ENCODE peak calls at places on chromosomes 11 and 22, in six cellular contexts. Y is pancreas, G is upper lobe of right lung, C is OCI-LY7, F is psoas muscle, D is WERI-Rb-1. E is an unnamed sample.

GRCh38 chr11:83568474-83568873 is 282.3 kb upstream of the CCDC90B start:
- DNase-seq in G (no peak), F (no peak), D (no peak), Y (no peak), C (no peak), E (no peak)

GRCh38 chr11:72138821-72139390 is 3.4 kb downstream of the FOLR3 start:
- DNase-seq in C (no peak), Y (no peak), G (no peak), D (no peak), F (no peak), E (no peak)

GRCh38 chr22:37479196-37479595 is 7.0 kb downstream of the MFNG start:
- DNase-seq in D (no peak), Y (no peak), C (no peak), G (no peak), F (no peak), E (no peak)

GRCh38 chr11:45674481-45675190 is 9.2 kb upstream of the CHST1 start:
- DNase-seq in F (no peak), G (no peak), D (no peak), C (no peak), Y (no peak), E (no peak)

GRCh38 chr11:47470671-47471070 is 21.7 kb upstream of the RAPSN start:
- DNase-seq in Y (no peak), G (no peak), D (no peak), C (no peak), F (no peak), E (no peak)

GRCh38 chr11:96197801-96198465 is 145.1 kb downstream of the MAML2 start:
- DNase-seq in C (peak), F (no peak), Y (no peak), D (no peak), G (no peak), E (no peak)

GRCh38 chr11:77199346-77199745 is 71.3 kb downstream of the MYO7A start:
- DNase-seq in D (no peak), Y (peak), C (no peak), G (peak), F (peak), E (peak)

GRCh38 chr22:50018608-50019291 is 6.2 kb upstream of the IL17REL start:
- DNase-seq in D (no peak), C (no peak), G (no peak), Y (no peak), F (no peak), E (no peak)

GRCh38 chr11:131099013-131099412 is 182.7 kb upstream of the SNX19 start:
- DNase-seq in F (no peak), G (no peak), Y (no peak), C (no peak), D (no peak), E (no peak)

GRCh38 chr22:43365715-43366440 is 22.7 kb upstream of the SCUBE1 start:
- DNase-seq in G (no peak), Y (peak), C (no peak), D (no peak), F (no peak), E (no peak)
- TF ChIP-seq CTCF in G (no peak), Y (no peak), C (no peak), D (no peak), F (no peak), E (no peak)

GRCh38 chr11:119470316-119471266 is 47.6 kb upstream of the THY1 start:
- DNase-seq in F (no peak), D (no peak), C (no peak), Y (no peak), G (no peak), E (no peak)
- TF ChIP-seq CTCF in F (no peak), D (no peak), C (no peak), Y (no peak), G (no peak), E (no peak)

DNA sequence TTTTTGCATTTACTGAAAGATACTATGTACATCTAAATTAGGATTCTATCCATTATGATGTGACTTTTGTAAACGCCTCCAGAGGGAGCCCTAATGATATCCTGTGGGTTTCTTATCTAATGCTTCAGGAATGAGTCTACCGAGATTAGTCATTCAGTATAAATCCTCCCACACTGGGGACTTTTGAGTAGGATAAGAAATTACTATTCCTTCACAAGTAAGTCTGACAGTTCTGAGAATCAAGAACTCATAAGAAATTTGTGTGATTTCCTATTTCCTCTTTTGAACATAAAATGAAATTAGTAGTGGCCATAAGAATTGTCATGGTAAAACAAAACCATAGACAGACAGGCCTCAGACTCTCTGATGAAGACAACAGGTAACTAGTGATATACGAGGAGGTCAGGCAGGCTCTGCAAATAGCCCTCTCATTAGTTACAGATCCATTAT is 10.0 kb upstream of the OR5M1 start:
- DNase-seq in Y (no peak), D (no peak), C (peak), G (no peak), F (no peak), E (no peak)
- TF ChIP-seq CTCF in Y (no peak), D (no peak), C (peak), G (peak), F (peak), E (no peak)

DNA sequence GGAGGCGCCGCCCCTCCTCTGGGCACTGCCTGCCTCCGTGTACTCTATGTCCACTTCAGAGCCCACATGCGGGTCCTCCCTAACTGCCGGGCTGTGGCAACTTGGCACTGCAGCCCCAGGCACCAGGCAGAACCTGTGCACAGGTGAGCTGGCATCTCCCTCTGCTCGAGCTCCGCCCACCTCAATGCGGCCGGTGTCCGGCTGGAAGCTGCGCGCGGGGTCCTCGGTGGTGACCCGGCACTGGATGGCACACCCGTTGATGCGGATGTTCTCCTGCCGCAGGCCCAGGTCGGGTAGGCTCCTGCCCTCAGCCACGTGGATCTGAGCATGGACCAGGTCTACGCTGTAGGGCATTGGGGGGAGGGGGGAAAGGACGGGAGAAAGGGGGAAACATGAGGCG is 9.1 kb downstream of the LRFN4 start:
- DNase-seq in G (no peak), F (no peak), Y (no peak), C (no peak), D (no peak), E (no peak)
- TF ChIP-seq CTCF in G (no peak), F (no peak), Y (no peak), C (no peak), D (no peak), E (no peak)

GRCh38 chr11:61545341-61545740 is 35.5 kb downstream of the SYT7 start:
- DNase-seq in D (no peak), F (no peak), Y (no peak), C (no peak), G (no peak), E (no peak)
- TF ChIP-seq CTCF in D (peak), F (no peak), Y (no peak), C (peak), G (peak), E (no peak)

GRCh38 chr11:797300-798092 is 585 bp downstream of the SLC25A22 start:
- DNase-seq in D (peak), F (peak), Y (peak), C (peak), G (peak), E (peak)

GRCh38 chr11:794766-795637 is 3.1 kb downstream of the SLC25A22 start:
- DNase-seq in G (no peak), F (peak), Y (peak), C (peak), D (peak), E (no peak)

GRCh38 chr11:796565-797299 is 1.3 kb downstream of the SLC25A22 start:
- DNase-seq in C (no peak), Y (no peak), F (peak), G (no peak), D (no peak), E (no peak)

GRCh38 chr11:794013-794765 is 3.9 kb downstream of the SLC25A22 start:
- DNase-seq in Y (no peak), C (no peak), F (peak), D (peak), G (no peak), E (no peak)

DNA sequence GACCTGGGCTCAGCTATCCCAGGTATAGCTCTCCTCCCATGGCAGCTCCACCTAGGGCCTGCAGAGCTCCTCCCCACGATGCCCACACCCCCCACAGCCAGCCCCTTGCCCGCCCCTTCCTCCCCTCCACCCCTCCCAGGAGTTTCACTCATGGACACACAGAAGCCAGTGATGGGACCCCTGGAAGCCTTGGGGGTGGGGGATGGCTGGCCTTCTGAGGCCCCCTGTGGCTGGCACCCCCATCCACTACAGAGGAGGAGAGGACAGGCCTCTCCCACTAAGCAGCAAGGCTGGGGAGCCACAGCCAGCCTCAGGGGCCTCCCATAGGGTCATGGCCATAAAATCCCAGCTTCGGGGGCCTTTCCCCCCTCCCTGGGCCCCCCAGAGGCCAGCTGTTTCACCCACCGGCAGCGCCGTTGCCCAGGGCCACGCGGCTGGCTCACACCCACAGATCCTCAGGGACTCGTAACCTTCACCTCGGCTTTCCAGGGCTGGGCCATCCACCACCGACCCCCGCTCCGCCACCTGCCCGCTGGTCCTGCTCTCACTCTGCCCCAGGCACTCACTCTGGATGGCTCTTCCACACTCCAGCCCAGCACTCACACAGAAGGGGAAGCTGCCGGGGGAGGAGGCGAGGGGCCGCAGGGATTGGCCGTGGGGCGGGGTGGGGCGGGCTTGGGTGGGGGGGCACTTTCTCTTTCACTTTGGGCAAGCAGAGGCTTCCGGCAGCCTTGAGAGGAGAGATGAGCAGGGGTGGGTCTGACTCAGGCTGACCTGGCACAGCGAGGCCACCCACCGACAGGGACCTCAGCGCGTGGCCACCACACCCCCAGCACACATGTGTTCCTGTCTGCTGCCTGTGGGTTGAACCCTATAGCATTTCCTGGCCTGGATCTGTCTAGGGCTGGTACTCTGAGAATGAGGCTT is 2.2 kb downstream of the SLC25A22 start:
- DNase-seq in G (peak), C (peak), D (peak), Y (peak), F (peak), E (peak)
- TF ChIP-seq CTCF in G (no peak), C (no peak), D (no peak), Y (no peak), F (no peak), E (no peak)

GRCh38 chr11:67375320-67376021 is 2.1 kb upstream of the CLCF1 start:
- DNase-seq in Y (no peak), G (no peak), F (no peak), D (no peak), C (no peak), E (peak)

GRCh38 chr11:67372232-67372992 is 986 bp downstream of the CLCF1 start:
- DNase-seq in G (peak), D (peak), F (no peak), Y (no peak), C (no peak), E (peak)

GRCh38 chr11:67374571-67375276 is 1.3 kb upstream of the CLCF1 start:
- DNase-seq in D (no peak), F (no peak), G (no peak), Y (no peak), C (no peak), E (no peak)

GRCh38 chr11:67372993-67373915 is at the start of gene CLCF1:
- DNase-seq in Y (peak), D (peak), F (peak), C (peak), G (peak), E (peak)

DNA sequence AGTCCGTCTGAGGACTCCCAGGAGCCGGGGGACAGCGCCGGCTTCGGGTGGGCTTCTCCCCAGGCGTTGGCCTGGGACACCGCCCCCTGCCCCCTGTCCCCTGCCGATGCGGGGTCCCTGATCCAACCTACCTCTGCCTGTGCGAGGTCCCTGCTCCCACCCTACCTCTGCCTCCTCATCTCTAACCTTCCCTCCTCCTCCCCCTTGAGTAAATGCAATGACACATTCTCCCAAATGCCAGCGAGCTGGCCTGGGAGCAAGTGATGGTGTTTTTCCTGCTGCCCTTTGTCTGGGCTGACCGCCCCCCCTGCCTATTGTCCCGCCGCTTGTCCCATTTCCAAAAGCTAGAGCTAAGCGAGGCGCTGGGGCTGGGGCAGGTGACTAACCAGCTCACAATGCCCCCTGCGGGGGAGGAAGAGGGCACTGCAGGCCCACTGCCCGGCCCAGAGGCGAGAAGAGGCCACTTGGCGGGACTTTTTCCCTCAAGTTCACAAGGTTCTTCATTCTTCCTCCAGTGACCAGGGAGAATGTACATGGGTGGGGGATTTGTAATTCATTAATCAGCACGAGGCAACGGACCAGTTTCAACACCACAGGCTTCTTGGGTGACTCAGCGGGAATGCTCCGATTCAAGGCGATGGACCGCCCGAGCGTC is 645 bp upstream of the CLCF1 start:
- DNase-seq in G (peak), Y (peak), D (peak), F (peak), C (peak), E (peak)
- TF ChIP-seq CTCF in G (peak), Y (no peak), D (peak), F (peak), C (peak), E (no peak)

DNA sequence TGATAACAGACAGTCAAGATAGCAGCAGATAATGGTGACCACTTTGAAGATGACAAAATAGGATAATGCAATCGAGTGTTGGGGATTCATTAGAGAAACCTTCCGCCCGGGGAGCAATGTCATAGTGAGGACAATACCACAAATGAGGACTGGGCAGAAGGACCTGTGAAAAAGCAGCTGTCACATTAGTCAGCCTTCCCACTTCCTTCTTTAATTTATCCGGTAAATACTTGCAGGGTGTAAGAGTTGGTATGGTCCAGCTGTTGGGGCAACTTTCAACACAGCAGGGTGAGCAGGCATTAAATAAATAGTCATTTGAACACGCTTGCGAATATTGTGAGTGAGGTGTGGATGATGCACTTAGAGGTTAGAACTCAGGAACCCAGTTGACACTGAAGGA is 132.5 kb upstream of the KIRREL3 start:
- DNase-seq in Y (no peak), G (no peak), D (no peak), C (no peak), F (no peak), E (no peak)
- TF ChIP-seq CTCF in Y (no peak), G (no peak), D (no peak), C (no peak), F (no peak), E (no peak)

GRCh38 chr22:22141771-22142591 is 102.6 kb upstream of the VPREB1 start:
- DNase-seq in F (no peak), C (no peak), Y (no peak), G (no peak), D (no peak), E (no peak)

GRCh38 chr22:22143448-22143847 is 101.1 kb upstream of the VPREB1 start:
- DNase-seq in Y (no peak), F (no peak), C (no peak), D (no peak), G (no peak), E (no peak)

GRCh38 chr22:22141031-22141430 is 103.6 kb upstream of the VPREB1 start:
- DNase-seq in F (no peak), C (no peak), D (no peak), Y (no peak), G (no peak), E (no peak)

GRCh38 chr22:22148905-22149304 is 95.7 kb upstream of the VPREB1 start:
- DNase-seq in C (no peak), F (no peak), Y (no peak), D (no peak), G (no peak), E (no peak)

DNA sequence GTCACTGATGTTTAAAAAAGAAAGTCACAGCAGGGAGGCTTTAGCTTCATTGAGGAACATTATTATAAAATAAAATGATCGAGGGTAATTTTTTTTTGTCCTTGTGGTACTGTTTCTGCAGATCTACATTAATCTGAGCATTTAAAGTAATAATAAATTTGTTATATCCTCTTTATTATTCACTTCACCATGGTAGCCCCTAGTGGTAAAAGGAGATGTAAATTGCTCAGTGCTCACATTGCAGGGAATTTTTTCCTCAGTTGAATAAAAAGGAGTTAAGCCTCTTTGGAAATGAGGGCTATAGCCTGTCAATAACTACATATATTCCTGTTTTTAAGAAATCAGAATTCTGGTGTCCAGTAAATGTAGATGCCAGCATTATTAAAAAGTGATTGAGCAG is 99.7 kb upstream of the VPREB1 start:
- DNase-seq in D (no peak), Y (no peak), G (no peak), F (no peak), C (no peak), E (no peak)
- TF ChIP-seq CTCF in D (no peak), Y (no peak), G (no peak), F (no peak), C (peak), E (no peak)